ENCODE peak calls at places on chromosome 10, in four cellular contexts. Z, J, I and M are unnamed samples.

GRCh38 chr10:110978204-110978603 is 58.8 kb downstream of the SHOC2 start:
- DNase-seq in J (no peak), I (no peak), Z (no peak), M (no peak)

GRCh38 chr10:75371010-75371409 is 30.6 kb downstream of the ZNF503 start:
- DNase-seq in I (no peak), Z (no peak), J (no peak), M (no peak)

GRCh38 chr10:18542832-18543231 is 108.6 kb downstream of the NSUN6 start:
- DNase-seq in J (no peak), I (no peak), Z (no peak), M (no peak)

GRCh38 chr10:132209130-132209529 is 22.4 kb downstream of the DPYSL4 start:
- DNase-seq in J (no peak), I (no peak), Z (no peak), M (no peak)

GRCh38 chr10:103951942-103952341 is 15.0 kb upstream of the SLK start:
- DNase-seq in J (no peak), I (no peak), Z (no peak), M (no peak)

GRCh38 chr10:129646921-129647320 is 179.9 kb downstream of the MGMT start:
- DNase-seq in Z (no peak), I (no peak), J (no peak), M (no peak)

GRCh38 chr10:112217413-112218390 is 34.1 kb upstream of the GPAM start:
- DNase-seq in I (no peak), J (no peak), Z (no peak), M (no peak)

GRCh38 chr10:127989481-127989964 is 82.6 kb downstream of the PTPRE start:
- DNase-seq in Z (no peak), I (no peak), J (no peak), M (no peak)

GRCh38 chr10:129799942-129800341 is 164.1 kb downstream of the EBF3 start:
- DNase-seq in I (no peak), J (no peak), Z (no peak), M (no peak)

GRCh38 chr10:127878474-127879055 is 14.2 kb downstream of the CLRN3 start:
- DNase-seq in I (no peak), Z (no peak), J (no peak), M (no peak)

GRCh38 chr10:6581750-6582697 is 1.9 kb upstream of the PRKCQ start:
- DNase-seq in Z (no peak), I (peak), J (no peak), M (no peak)

GRCh38 chr10:128073880-128074279 is 52.3 kb downstream of the MKI67 start:
- DNase-seq in J (no peak), I (no peak), Z (no peak), M (no peak)